ENCODE peak calls at places on chromosome 14, in ten cellular contexts. X is right cardiac atrium; B is heart right ventricle; R is GM13977; J is left ventricle myocardium inferior; D is amygdala; P is endothelial cell; Z is CD4-positive, CD25-positive, alpha-beta regulatory T cell; W is NK-92 treated with Interleukin-12 subunit alpha and Interleukin-12 subunit beta, amount 100 ng/mL, for 24 hours; Q is pancreas. S is an unnamed sample.
A peak's percentile ranks its signal among the peaks of the same experiment; 100 is the strongest.

GRCh38 chr14:101078105-101078891 is 174.8 kb upstream of the RTL1 start:
- DNase-seq in X (no peak), B (no peak), R (no peak), J (no peak), D (no peak), P (no peak), Z (no peak), W (no peak), Q (no peak), S (no peak)

GRCh38 chr14:47278233-47278842 is 397.1 kb downstream of the MDGA2 start:
- DNase-seq in X (no peak), B (no peak), R (peak; percentile 38), J (no peak), D (peak; percentile 67), P (peak; percentile 72), Z (peak; percentile 22), W (peak; percentile 2), Q (peak; percentile 27), S (peak; percentile 59)

GRCh38 chr14:74475678-74476077 is 17.4 kb downstream of the NPC2 start:
- DNase-seq in X (no peak), B (no peak), R (no peak), J (no peak), D (no peak), P (no peak), Z (no peak), W (no peak), Q (no peak), S (no peak)

GRCh38 chr14:55749201-55749812 is 169.3 kb downstream of the KTN1 start:
- DNase-seq in X (no peak), B (no peak), R (no peak), J (no peak), D (no peak), P (no peak), Z (no peak), W (no peak), Q (no peak), S (no peak)

GRCh38 chr14:76564471-76565119 is 188.7 kb downstream of the ESRRB start:
- DNase-seq in X (no peak), B (no peak), R (no peak), J (no peak), D (no peak), P (no peak), Z (peak; percentile 2), W (no peak), Q (no peak), S (no peak)

GRCh38 chr14:23114669-23115491 is 4.2 kb downstream of the CEBPE start:
- DNase-seq in X (peak; percentile 54), B (no peak), R (no peak), J (no peak), D (no peak), P (no peak), Z (no peak), W (peak; percentile 43), Q (no peak), S (no peak)

GRCh38 chr14:82720931-82721330 is 1187.3 kb upstream of the SEL1L start:
- DNase-seq in X (no peak), B (no peak), R (no peak), J (no peak), D (no peak), P (no peak), Z (no peak), W (no peak), Q (no peak), S (no peak)

GRCh38 chr14:65224799-65225198 is 122.5 kb upstream of the MAX start:
- DNase-seq in X (no peak), B (no peak), R (no peak), J (no peak), D (peak; percentile 70), P (no peak), Z (peak; percentile 31), W (no peak), Q (peak; percentile 78), S (no peak)

GRCh38 chr14:90409209-90409730 is 12.4 kb downstream of the CALM1 start:
- DNase-seq in X (peak; percentile 75), B (no peak), R (no peak), J (peak; percentile 49), D (peak; percentile 57), P (no peak), Z (no peak), W (no peak), Q (no peak), S (no peak)

GRCh38 chr14:51206462-51206861 is 33.6 kb upstream of the TMX1 start:
- DNase-seq in X (no peak), B (no peak), R (no peak), J (no peak), D (no peak), P (no peak), Z (no peak), W (no peak), Q (no peak), S (no peak)

GRCh38 chr14:105334383-105335230 is 20.1 kb downstream of the PACS2 start:
- DNase-seq in X (no peak), B (no peak), R (no peak), J (no peak), D (no peak), P (no peak), Z (no peak), W (no peak), Q (no peak), S (no peak)

GRCh38 chr14:76836029-76836630 is 9.9 kb downstream of the LRRC74A start:
- DNase-seq in X (peak; percentile 46), B (no peak), R (no peak), J (no peak), D (peak; percentile 20), P (no peak), Z (no peak), W (no peak), Q (peak; percentile 46), S (peak; percentile 67)

GRCh38 chr14:103880986-103881926 is 33.9 kb upstream of the PPP1R13B start:
- DNase-seq in X (peak; percentile 59), B (peak; percentile 54), R (no peak), J (peak; percentile 60), D (no peak), P (no peak), Z (no peak), W (no peak), Q (peak; percentile 92), S (no peak)

GRCh38 chr14:63045234-63045611 is at the start of gene KCNH5:
- DNase-seq in X (peak; percentile 33), B (peak; percentile 25), R (peak; percentile 57), J (peak; percentile 16), D (peak; percentile 43), P (peak; percentile 74), Z (peak; percentile 5), W (no peak), Q (peak; percentile 14), S (peak; percentile 53)

GRCh38 chr14:22500525-22500924 is 88.5 kb downstream of the DAD1 start:
- DNase-seq in X (no peak), B (no peak), R (no peak), J (no peak), D (no peak), P (no peak), Z (no peak), W (no peak), Q (no peak), S (no peak)

GRCh38 chr14:74290415-74290814 is 12.3 kb downstream of the ABCD4 start:
- DNase-seq in X (no peak), B (no peak), R (peak; percentile 31), J (no peak), D (no peak), P (no peak), Z (peak; percentile 45), W (no peak), Q (no peak), S (no peak)

GRCh38 chr14:101865288-101865687 is 99.1 kb upstream of the DYNC1H1 start:
- DNase-seq in X (no peak), B (no peak), R (no peak), J (no peak), D (no peak), P (no peak), Z (no peak), W (no peak), Q (peak; percentile 7), S (no peak)

GRCh38 chr14:92524603-92525185 is 11.1 kb downstream of the RIN3 start:
- DNase-seq in X (no peak), B (no peak), R (no peak), J (no peak), D (no peak), P (no peak), Z (no peak), W (no peak), Q (no peak), S (no peak)

GRCh38 chr14:103512701-103513611 is 9.7 kb downstream of the CKB start:
- DNase-seq in X (peak; percentile 68), B (peak; percentile 67), R (peak; percentile 13), J (peak; percentile 49), D (peak; percentile 77), P (no peak), Z (no peak), W (no peak), Q (no peak), S (no peak)

GRCh38 chr14:91119556-91120311 is 5.9 kb downstream of the DGLUCY start:
- DNase-seq in X (peak; percentile 32), B (no peak), R (no peak), J (no peak), D (no peak), P (no peak), Z (no peak), W (no peak), Q (no peak), S (no peak)

GRCh38 chr14:38951451-38951850 is 151.6 kb downstream of the SEC23A start:
- DNase-seq in X (no peak), B (no peak), R (no peak), J (no peak), D (no peak), P (no peak), Z (no peak), W (no peak), Q (no peak), S (no peak)

GRCh38 chr14:105484069-105484996 is 2.4 kb upstream of the CRIP1 start:
- DNase-seq in X (peak; percentile 84), B (peak; percentile 67), R (no peak), J (peak; percentile 63), D (no peak), P (no peak), Z (peak; percentile 58), W (no peak), Q (no peak), S (no peak)

GRCh38 chr14:41749425-41749824 is 142.7 kb downstream of the LRFN5 start:
- DNase-seq in X (no peak), B (no peak), R (no peak), J (no peak), D (no peak), P (no peak), Z (peak; percentile 49), W (no peak), Q (no peak), S (no peak)

GRCh38 chr14:21536395-21537087 is 10.4 kb upstream of the SALL2 start:
- DNase-seq in X (no peak), B (no peak), R (no peak), J (no peak), D (no peak), P (peak; percentile 37), Z (no peak), W (no peak), Q (no peak), S (no peak)

GRCh38 chr14:37595809-37596595 is 573 bp downstream of the TTC6 start:
- DNase-seq in X (no peak), B (no peak), R (peak; percentile 80), J (no peak), D (no peak), P (peak; percentile 17), Z (peak; percentile 46), W (no peak), Q (no peak), S (peak; percentile 57)

GRCh38 chr14:100663528-100664052 is 63.1 kb upstream of the DLK1 start:
- DNase-seq in X (no peak), B (no peak), R (no peak), J (no peak), D (no peak), P (no peak), Z (no peak), W (no peak), Q (no peak), S (no peak)

S was measured in sciatic nerve.